ENCODE peak calls at places on chromosome 7, in six cellular contexts. S, F, K, M, L and N are unnamed samples.

GRCh38 chr7:124992881-124993562 is 63.4 kb upstream of the POT1 start:
- DNase-seq in L (no peak), K (no peak), S (peak; percentile 91), F (peak; percentile 5), M (peak; percentile 89), N (no peak)

GRCh38 chr7:35280854-35281253 is 27.0 kb upstream of the TBX20 start:
- DNase-seq in L (no peak), M (no peak), F (no peak), K (no peak), S (no peak), N (no peak)

GRCh38 chr7:48083114-48083830 is 5.8 kb upstream of the UPP1 start:
- DNase-seq in K (no peak), S (peak; percentile 75), L (no peak), M (peak; percentile 29), F (no peak), N (no peak)

GRCh38 chr7:29988391-29989256 is 977 bp downstream of the SCRN1 start:
- DNase-seq in L (peak; percentile 63), S (peak; percentile 64), K (peak; percentile 71), F (peak; percentile 54), M (peak; percentile 72), N (peak; percentile 95)

GRCh38 chr7:36390199-36391090 is 783 bp downstream of the ANLN start:
- DNase-seq in F (peak; percentile 75), M (peak; percentile 96), L (peak; percentile 75), K (peak; percentile 84), S (peak; percentile 87), N (peak; percentile 94)

GRCh38 chr7:114504586-114504985 is 90.0 kb downstream of the FOXP2 start:
- DNase-seq in M (no peak), L (no peak), F (no peak), K (no peak), S (no peak), N (no peak)

GRCh38 chr7:418636-419280 is 100.9 kb downstream of the PDGFA start:
- DNase-seq in K (no peak), M (no peak), L (peak; percentile 48), F (peak; percentile 4), S (no peak), N (no peak)

GRCh38 chr7:8284606-8285005 is 22.6 kb upstream of the ICA1 start:
- DNase-seq in L (no peak), F (peak; percentile 86), S (no peak), M (no peak), K (no peak), N (no peak)

GRCh38 chr7:8070451-8071180 is 102.0 kb downstream of the GLCCI1 start:
- DNase-seq in M (no peak), F (no peak), K (no peak), S (no peak), L (no peak), N (no peak)

GRCh38 chr7:123609883-123610239 is 8.2 kb downstream of the ASB15 start:
- DNase-seq in K (no peak), F (no peak), L (no peak), S (no peak), M (no peak), N (no peak)

GRCh38 chr7:115888981-115889668 is 141.4 kb downstream of the TFEC start:
- DNase-seq in S (no peak), L (no peak), F (no peak), K (no peak), M (no peak), N (no peak)

GRCh38 chr7:155862516-155863257 is 50.4 kb upstream of the SHH start:
- DNase-seq in M (no peak), L (no peak), K (no peak), F (no peak), S (no peak), N (no peak)

GRCh38 chr7:131843862-131844261 is 287.4 kb upstream of the PODXL start:
- DNase-seq in K (no peak), M (peak; percentile 29), F (no peak), S (peak; percentile 12), L (no peak), N (no peak)

GRCh38 chr7:93159490-93159889 is 11.3 kb upstream of the SAMD9L start:
- DNase-seq in S (peak; percentile 47), F (no peak), M (no peak), K (no peak), L (no peak), N (no peak)

GRCh38 chr7:157784114-157784835 is 447.5 kb downstream of the DNAJB6 start:
- DNase-seq in F (no peak), L (no peak), K (no peak), S (no peak), M (no peak), N (peak; percentile 65)

GRCh38 chr7:48718731-48719387 is 205.5 kb upstream of the CDC14C start:
- DNase-seq in K (no peak), S (no peak), M (peak; percentile 13), L (no peak), F (no peak), N (no peak)

DNA sequence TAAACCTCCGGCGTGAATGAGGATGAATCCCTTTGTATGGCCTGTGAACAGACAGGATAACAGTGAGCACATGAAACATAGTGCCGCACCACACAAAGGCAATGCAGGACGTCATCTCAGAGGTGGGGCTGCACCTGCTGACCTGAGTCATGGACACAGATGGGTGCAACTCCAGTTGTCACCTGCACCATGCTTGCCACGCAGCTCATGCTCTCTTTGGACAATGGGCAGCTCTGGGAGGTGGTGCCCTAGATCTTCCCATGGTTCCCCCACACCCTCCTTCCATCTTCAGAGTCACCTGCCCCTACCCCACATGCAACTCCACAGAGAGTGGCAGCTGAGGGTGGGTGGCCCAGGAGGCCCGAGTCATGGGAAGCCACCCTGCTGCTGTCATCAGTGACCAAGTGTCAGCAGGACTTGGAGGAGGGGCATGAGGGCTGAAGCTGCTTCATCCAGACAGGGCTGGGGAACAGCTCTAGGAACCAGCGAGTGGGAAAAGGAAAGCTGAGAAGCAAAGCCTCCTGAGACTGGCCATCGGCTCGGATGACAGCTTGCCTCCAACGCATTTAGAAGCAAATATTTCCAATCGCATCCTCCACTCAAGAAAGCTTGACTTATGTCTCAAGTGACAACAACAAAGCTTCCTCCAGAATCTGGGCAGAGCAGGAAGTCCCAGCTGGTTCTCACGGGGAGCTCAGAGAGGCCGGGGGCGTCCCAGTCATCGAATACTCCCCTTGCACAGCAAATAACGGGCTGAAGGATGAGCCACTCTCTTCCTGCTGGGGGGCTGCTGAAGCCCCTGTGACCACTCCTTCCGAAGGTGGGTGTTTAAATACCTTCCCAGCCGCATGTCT is 27.1 kb downstream of the VIPR2 start:
- DNase-seq in F (no peak), K (no peak), M (no peak), S (no peak), L (no peak), N (no peak)
- H3K27ac ChIP-seq in F (peak overlapping the region; percentile 91), K (no peak overlapping the region), M (no peak overlapping the region), S (no peak overlapping the region), L (no peak overlapping the region), N (no peak overlapping the region)

DNA sequence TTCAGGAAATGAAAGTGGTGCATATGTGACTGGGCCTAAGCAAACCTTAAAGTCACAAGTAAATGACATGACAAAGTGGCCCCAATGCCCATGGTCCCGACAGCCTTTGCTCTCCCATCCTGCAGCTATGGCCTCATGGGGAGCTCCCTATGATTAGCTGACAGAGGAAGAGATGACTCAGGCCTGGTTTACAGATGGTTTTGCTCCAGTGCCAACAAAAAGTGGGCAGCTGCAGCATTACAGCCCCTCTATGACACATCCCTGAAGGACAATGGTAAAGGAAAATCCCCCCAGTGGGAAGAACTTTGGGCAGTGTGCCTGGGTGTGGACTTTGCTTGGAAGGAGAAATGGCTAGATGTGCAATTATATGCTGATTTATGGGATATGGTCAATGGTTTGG is 105.1 kb upstream of the ADCY1 start:
- DNase-seq in F (no peak), L (no peak), M (no peak), S (no peak), K (no peak), N (no peak)
- H3K4me3 ChIP-seq in F (no peak overlapping the region), L (no peak overlapping the region), M (no peak overlapping the region), S (no peak overlapping the region), K (no peak overlapping the region), N (no peak overlapping the region)

DNA sequence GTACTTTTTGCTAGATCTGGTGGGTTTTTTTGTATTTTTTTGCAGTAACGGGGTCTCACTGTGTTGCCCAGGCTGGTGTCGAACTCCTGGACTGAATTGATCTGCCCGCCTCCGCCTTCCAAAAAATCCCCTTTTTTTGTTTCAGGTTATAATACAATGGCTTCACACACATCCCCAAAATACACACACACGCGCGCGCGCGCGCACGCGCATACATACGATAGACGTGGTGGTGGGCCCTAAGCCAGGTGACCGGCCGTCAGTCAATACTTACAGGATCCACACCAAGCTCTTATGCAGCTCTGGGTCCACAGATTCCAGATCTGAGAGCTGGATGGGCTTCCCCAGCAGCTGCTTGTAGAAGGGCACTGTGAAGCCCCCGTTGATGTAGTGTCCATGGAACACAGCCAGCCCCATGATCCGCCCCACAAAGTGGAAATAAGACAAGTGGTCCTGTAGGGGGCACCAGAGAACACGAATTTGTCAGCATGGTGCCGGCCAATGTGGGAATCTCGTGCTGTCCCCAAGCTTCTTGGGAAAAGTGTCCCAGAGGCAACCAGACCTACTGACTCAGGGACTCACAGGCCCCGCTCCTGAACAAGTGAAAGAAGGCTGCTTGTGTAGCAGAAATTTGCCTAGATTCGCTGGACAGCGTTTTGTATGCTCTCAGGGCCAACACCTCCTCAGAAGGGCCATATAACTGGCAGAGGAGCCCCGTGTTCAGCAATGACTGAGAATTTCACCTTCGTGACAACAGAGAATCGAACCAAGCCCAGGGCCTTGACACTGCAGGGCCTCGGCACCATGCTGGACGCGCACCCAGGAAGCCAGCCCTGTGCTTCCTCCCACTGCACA is 103.6 kb downstream of the SMURF1 start:
- DNase-seq in K (peak; percentile 75), L (peak; percentile 82), S (peak; percentile 84), M (peak; percentile 88), F (peak; percentile 86), N (no peak)
- H3K27ac ChIP-seq in K (no peak overlapping the region), L (no peak overlapping the region), S (peak overlapping the region; percentile 67), M (peak overlapping the region; percentile 21), F (no peak overlapping the region), N (no peak overlapping the region)

GRCh38 chr7:2560175-2560695 is 1.5 kb downstream of the IQCE start:
- DNase-seq in S (no peak), L (no peak), F (no peak), M (peak; percentile 70), K (no peak), N (no peak)
- H3K4me3 ChIP-seq in S (no peak overlapping the region), L (peak overlapping the region; percentile 71), F (no peak overlapping the region), M (peak overlapping the region; percentile 84), K (no peak overlapping the region), N (no peak overlapping the region)

GRCh38 chr7:16598015-16598414 is 47.5 kb downstream of the ANKMY2 start:
- DNase-seq in S (no peak), K (no peak), F (no peak), L (no peak), M (no peak), N (no peak)

GRCh38 chr7:16606704-16607103 is 38.9 kb downstream of the ANKMY2 start:
- DNase-seq in F (peak; percentile 25), L (no peak), S (no peak), K (no peak), M (no peak), N (no peak)

GRCh38 chr7:16599860-16600259 is 45.7 kb downstream of the ANKMY2 start:
- DNase-seq in F (no peak), M (no peak), K (no peak), L (no peak), S (no peak), N (no peak)

GRCh38 chr7:16604054-16604453 is 41.5 kb downstream of the ANKMY2 start:
- DNase-seq in F (no peak), L (no peak), K (no peak), M (peak; percentile 20), S (no peak), N (no peak)

DNA sequence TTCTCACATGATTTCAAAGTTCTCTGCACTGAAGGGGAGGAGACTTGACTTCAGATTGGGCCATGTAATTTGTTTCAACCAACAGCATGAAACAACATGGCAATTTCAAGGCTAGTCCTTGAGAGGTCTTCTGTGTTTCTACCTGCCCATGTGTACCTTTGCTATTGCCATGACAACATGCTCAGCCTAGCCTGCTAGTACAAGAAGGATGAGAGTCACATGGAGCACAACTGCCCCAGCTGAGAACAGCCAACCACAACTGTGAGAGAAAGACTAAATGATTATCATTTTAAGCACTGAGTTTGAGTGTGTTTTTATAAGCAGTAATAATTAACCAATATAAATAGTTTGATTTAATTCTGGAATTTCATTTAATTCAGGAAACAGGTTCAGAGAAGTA is 41.9 kb downstream of the ANKMY2 start:
- DNase-seq in S (no peak), M (no peak), F (peak; percentile 42), K (no peak), L (no peak), N (no peak)
- H3K27ac ChIP-seq in S (no peak overlapping the region), M (no peak overlapping the region), F (no peak overlapping the region), K (no peak overlapping the region), L (no peak overlapping the region), N (no peak overlapping the region)